ENCODE peak calls at places on chromosomes 12 and 14, in five cellular contexts. One of them, this sample, is unnamed.

GRCh38 chr14:44898547-44898946 is 63.2 kb downstream of the KLHL28 start:
- DNase-seq in fibroblast of pulmonary artery: no peak
- DNase-seq in AG09319: no peak
- DNase-seq in RPMI7951: no peak
- DNase-seq in T-helper 17 cell: no peak
- DNase-seq in this sample: no peak

GRCh38 chr12:96258451-96258933 is 64.3 kb downstream of the ELK3 start:
- DNase-seq in fibroblast of pulmonary artery: peak
- DNase-seq in AG09319: no peak
- DNase-seq in T-helper 17 cell: no peak
- DNase-seq in RPMI7951: peak
- DNase-seq in this sample: no peak

GRCh38 chr12:57340104-57340503 is 89.1 kb upstream of the STAC3 start:
- DNase-seq in RPMI7951: peak
- DNase-seq in fibroblast of pulmonary artery: peak
- DNase-seq in T-helper 17 cell: no peak
- DNase-seq in AG09319: no peak
- DNase-seq in this sample: peak

GRCh38 chr12:123250471-123251383 is 17.5 kb downstream of the MTRFR start:
- DNase-seq in fibroblast of pulmonary artery: no peak
- DNase-seq in T-helper 17 cell: no peak
- DNase-seq in RPMI7951: no peak
- DNase-seq in AG09319: no peak
- DNase-seq in this sample: no peak

GRCh38 chr12:990308-990648 is 745 bp upstream of the ERC1 start:
- DNase-seq in AG09319: no peak
- DNase-seq in fibroblast of pulmonary artery: peak
- DNase-seq in T-helper 17 cell: peak
- DNase-seq in RPMI7951: peak
- DNase-seq in this sample: no peak

GRCh38 chr12:108622425-108622824 is 11.3 kb downstream of the SELPLG start:
- DNase-seq in fibroblast of pulmonary artery: peak
- DNase-seq in AG09319: no peak
- DNase-seq in RPMI7951: peak
- DNase-seq in T-helper 17 cell: no peak
- DNase-seq in this sample: no peak

GRCh38 chr14:101814869-101815268 is 53.4 kb downstream of the PPP2R5C start:
- DNase-seq in fibroblast of pulmonary artery: no peak
- DNase-seq in T-helper 17 cell: no peak
- DNase-seq in RPMI7951: no peak
- DNase-seq in AG09319: no peak
- DNase-seq in this sample: no peak

GRCh38 chr14:55911794-55912193 is 206.4 kb upstream of the PELI2 start:
- DNase-seq in T-helper 17 cell: no peak
- DNase-seq in RPMI7951: no peak
- DNase-seq in AG09319: no peak
- DNase-seq in fibroblast of pulmonary artery: no peak
- DNase-seq in this sample: no peak

GRCh38 chr12:67690656-67691055 is 42.1 kb downstream of the DYRK2 start:
- DNase-seq in RPMI7951: no peak
- DNase-seq in AG09319: no peak
- DNase-seq in T-helper 17 cell: no peak
- DNase-seq in fibroblast of pulmonary artery: peak
- DNase-seq in this sample: no peak

GRCh38 chr12:106673151-106673550 is 90.3 kb downstream of the RFX4 start:
- DNase-seq in AG09319: no peak
- DNase-seq in T-helper 17 cell: no peak
- DNase-seq in RPMI7951: no peak
- DNase-seq in fibroblast of pulmonary artery: no peak
- DNase-seq in this sample: no peak

GRCh38 chr12:117061555-117062079 is 37.6 kb downstream of the TESC start:
- DNase-seq in AG09319: no peak
- DNase-seq in fibroblast of pulmonary artery: no peak
- DNase-seq in RPMI7951: no peak
- DNase-seq in T-helper 17 cell: no peak
- DNase-seq in this sample: no peak

GRCh38 chr12:46921048-46921753 is 95.4 kb upstream of the SLC38A4 start:
- DNase-seq in AG09319: no peak
- DNase-seq in fibroblast of pulmonary artery: peak
- DNase-seq in RPMI7951: peak
- DNase-seq in T-helper 17 cell: no peak
- DNase-seq in this sample: no peak

GRCh38 chr12:95545731-95546490 is 5.4 kb downstream of the USP44 start:
- DNase-seq in fibroblast of pulmonary artery: no peak
- DNase-seq in AG09319: no peak
- DNase-seq in RPMI7951: no peak
- DNase-seq in T-helper 17 cell: no peak
- DNase-seq in this sample: no peak

GRCh38 chr14:66468778-66469367 is 17.3 kb upstream of the CCDC196 start:
- DNase-seq in RPMI7951: no peak
- DNase-seq in T-helper 17 cell: no peak
- DNase-seq in AG09319: no peak
- DNase-seq in fibroblast of pulmonary artery: no peak
- DNase-seq in this sample: no peak

GRCh38 chr12:52903855-52904508 is 894 bp downstream of the KRT8 start:
- DNase-seq in fibroblast of pulmonary artery: peak
- DNase-seq in T-helper 17 cell: peak
- DNase-seq in AG09319: no peak
- DNase-seq in RPMI7951: peak
- DNase-seq in this sample: no peak

GRCh38 chr12:116370004-116370404 is 92.5 kb upstream of the MED13L start:
- DNase-seq in RPMI7951: peak
- DNase-seq in fibroblast of pulmonary artery: peak
- DNase-seq in T-helper 17 cell: no peak
- DNase-seq in AG09319: no peak
- DNase-seq in this sample: peak

GRCh38 chr12:89762498-89763170 is 54.0 kb upstream of the ATP2B1 start:
- DNase-seq in RPMI7951: no peak
- DNase-seq in T-helper 17 cell: no peak
- DNase-seq in AG09319: no peak
- DNase-seq in fibroblast of pulmonary artery: no peak
- DNase-seq in this sample: no peak

GRCh38 chr12:29889737-29890136 is 106.0 kb upstream of the TMTC1 start:
- DNase-seq in T-helper 17 cell: no peak
- DNase-seq in AG09319: peak
- DNase-seq in fibroblast of pulmonary artery: peak
- DNase-seq in RPMI7951: no peak
- DNase-seq in this sample: no peak

GRCh38 chr14:57382283-57382682 is 8.1 kb upstream of the NAA30 start:
- DNase-seq in fibroblast of pulmonary artery: peak
- DNase-seq in RPMI7951: peak
- DNase-seq in AG09319: no peak
- DNase-seq in T-helper 17 cell: no peak
- DNase-seq in this sample: peak

GRCh38 chr14:91220581-91221000 is 23.9 kb downstream of the GPR68 start:
- DNase-seq in fibroblast of pulmonary artery: no peak
- DNase-seq in T-helper 17 cell: no peak
- DNase-seq in AG09319: no peak
- DNase-seq in RPMI7951: no peak
- DNase-seq in this sample: no peak

GRCh38 chr12:108798551-108799221 is 58.7 kb downstream of the SSH1 start:
- DNase-seq in RPMI7951: no peak
- DNase-seq in fibroblast of pulmonary artery: peak
- DNase-seq in T-helper 17 cell: no peak
- DNase-seq in AG09319: no peak
- DNase-seq in this sample: no peak

GRCh38 chr14:22382955-22383354 is 206.1 kb downstream of the DAD1 start:
- DNase-seq in T-helper 17 cell: no peak
- DNase-seq in RPMI7951: no peak
- DNase-seq in AG09319: no peak
- DNase-seq in fibroblast of pulmonary artery: no peak
- DNase-seq in this sample: no peak

GRCh38 chr12:94844452-94844851 is 159.0 kb downstream of the NDUFA12 start:
- DNase-seq in AG09319: no peak
- DNase-seq in T-helper 17 cell: no peak
- DNase-seq in fibroblast of pulmonary artery: no peak
- DNase-seq in RPMI7951: no peak
- DNase-seq in this sample: no peak

GRCh38 chr14:64726585-64726890 is 22.3 kb downstream of the PLEKHG3 start:
- DNase-seq in T-helper 17 cell: peak
- DNase-seq in RPMI7951: peak
- DNase-seq in AG09319: no peak
- DNase-seq in fibroblast of pulmonary artery: no peak
- DNase-seq in this sample: no peak

GRCh38 chr14:104865631-104866441 is 768 bp downstream of the CEP170B start:
- DNase-seq in T-helper 17 cell: no peak
- DNase-seq in fibroblast of pulmonary artery: peak
- DNase-seq in RPMI7951: peak
- DNase-seq in AG09319: peak
- DNase-seq in this sample: no peak

GRCh38 chr12:54723653-54724256 is 75.6 kb upstream of the DCD start:
- DNase-seq in T-helper 17 cell: no peak
- DNase-seq in fibroblast of pulmonary artery: peak
- DNase-seq in RPMI7951: peak
- DNase-seq in AG09319: no peak
- DNase-seq in this sample: no peak

GRCh38 chr12:11716794-11717532 is 67.5 kb downstream of the ETV6 start:
- DNase-seq in RPMI7951: peak
- DNase-seq in T-helper 17 cell: no peak
- DNase-seq in AG09319: no peak
- DNase-seq in fibroblast of pulmonary artery: peak
- DNase-seq in this sample: no peak

This sample was measured in GM04503.